ENCODE peak calls at places on chromosomes 13 and 19, in five cellular contexts. H is posterior cingulate gyrus; A is stimulated activated CD4-positive, alpha-beta T cell treated with anti-CD3 and anti-CD28 coated beads, Interleukin-1b, Interleukin-23, amount 100 ng/mL, for 4 hours; W is left colon; T is HL-60. D is an unnamed sample.

GRCh38 chr19:49432141-49433073 is 7.2 kb downstream of the GFY start:
- DNase-seq in H (no peak), A (no peak), W (peak; percentile 49), T (no peak), D (no peak)

GRCh38 chr13:97018029-97018819 is 23.9 kb upstream of the OXGR1 start:
- DNase-seq in H (no peak), A (no peak), W (no peak), T (peak; percentile 44), D (peak; percentile 81)

GRCh38 chr13:100879255-100879654 is 204.7 kb upstream of the TMTC4 start:
- DNase-seq in H (no peak), A (no peak), W (no peak), T (no peak), D (no peak)

GRCh38 chr19:46881092-46881491 is 20.3 kb downstream of the ARHGAP35 start:
- DNase-seq in H (no peak), A (no peak), W (no peak), T (no peak), D (no peak)

GRCh38 chr19:11693505-11694499 is 44.9 kb downstream of the ZNF823 start:
- DNase-seq in H (no peak), A (no peak), W (no peak), T (peak; percentile 34), D (no peak)

GRCh38 chr19:56294557-56294956 is 20.1 kb downstream of the ZSCAN5A start:
- DNase-seq in H (no peak), A (no peak), W (no peak), T (no peak), D (peak; percentile 31)

GRCh38 chr13:66171821-66172220 is 1058.3 kb downstream of the PCDH9 start:
- DNase-seq in H (no peak), A (no peak), W (no peak), T (no peak), D (no peak)

GRCh38 chr19:51156710-51157109 is 14.6 kb downstream of the SIGLEC7 start:
- DNase-seq in H (no peak), A (no peak), W (no peak), T (no peak), D (no peak)

GRCh38 chr13:46124531-46124966 is 19.7 kb upstream of the CPB2 start:
- DNase-seq in H (no peak), A (no peak), W (no peak), T (peak; percentile 79), D (peak; percentile 47)

GRCh38 chr13:38308736-38309135 is 40.9 kb upstream of the UFM1 start:
- DNase-seq in H (no peak), A (no peak), W (no peak), T (no peak), D (no peak)

GRCh38 chr13:77810430-77810829 is 108.2 kb downstream of the EDNRB start:
- DNase-seq in H (no peak), A (no peak), W (no peak), T (peak; percentile 62), D (no peak)

GRCh38 chr13:79659161-79659560 is 178.2 kb downstream of the NDFIP2 start:
- DNase-seq in H (no peak), A (no peak), W (no peak), T (peak; percentile 58), D (no peak)

GRCh38 chr13:53545340-53545941 is 516.8 kb downstream of the OLFM4 start:
- DNase-seq in H (no peak), A (no peak), W (no peak), T (no peak), D (no peak)

GRCh38 chr19:3243851-3244700 is 19.6 kb downstream of the CELF5 start:
- DNase-seq in H (no peak), A (peak; percentile 19), W (no peak), T (peak; percentile 45), D (no peak)

GRCh38 chr19:19737559-19738332 is 4.8 kb upstream of the ZNF14 start:
- DNase-seq in H (no peak), A (no peak), W (no peak), T (no peak), D (no peak)

D was measured in Ammon's horn.